ENCODE peak calls at places on chromosomes 6 and 20, in six cellular contexts. I is IMR-90, W is mesendoderm, F is H9, E is neuronal stem cell, V is H1. H is an unnamed sample.

GRCh38 chr6:43012364-43012763 is 1.4 kb downstream of the MEA1 start:
- DNase-seq in E (no peak), W (no peak), V (no peak), F (no peak), I (no peak), H (no peak)

GRCh38 chr20:41392871-41393704 is 26.5 kb upstream of the EMILIN3 start:
- DNase-seq in E (no peak), I (no peak), W (no peak), F (no peak), V (no peak), H (peak; percentile 95)

GRCh38 chr20:40979247-40979646 is 49.4 kb upstream of the TOP1 start:
- DNase-seq in W (no peak), I (no peak), E (no peak), V (peak; percentile 13), F (no peak), H (no peak)

GRCh38 chr20:23080521-23080920 is 5.6 kb downstream of the CD93 start:
- DNase-seq in V (no peak), I (no peak), E (no peak), F (no peak), W (no peak), H (no peak)

GRCh38 chr20:41469868-41470267 is 103.2 kb upstream of the EMILIN3 start:
- DNase-seq in F (no peak), I (no peak), E (no peak), W (no peak), V (no peak), H (no peak)

GRCh38 chr20:25318471-25319240 is 70.8 kb downstream of the PYGB start:
- DNase-seq in I (no peak), W (no peak), E (no peak), F (no peak), V (no peak), H (no peak)

GRCh38 chr20:57709823-57710799 is at the start of gene PMEPA1:
- DNase-seq in W (peak; percentile 98), V (peak; percentile 94), F (peak; percentile 96), E (peak; percentile 88), I (peak; percentile 95), H (peak; percentile 89)

GRCh38 chr20:62141397-62142251 is 1.6 kb downstream of the PSMA7 start:
- DNase-seq in V (no peak), F (no peak), W (peak; percentile 58), I (peak; percentile 38), E (no peak), H (no peak)

GRCh38 chr6:90494067-90494773 is 92.7 kb downstream of the MAP3K7 start:
- DNase-seq in E (peak; percentile 63), V (peak; percentile 63), I (no peak), W (peak; percentile 78), F (peak; percentile 71), H (no peak)

GRCh38 chr6:115704028-115704427 is 356.7 kb downstream of the FRK start:
- DNase-seq in V (no peak), W (no peak), F (no peak), E (no peak), I (no peak), H (no peak)

GRCh38 chr6:161922631-161923119 is 648.8 kb upstream of the AGPAT4 start:
- DNase-seq in W (peak; percentile 84), F (peak; percentile 65), I (peak; percentile 65), V (no peak), E (no peak), H (peak; percentile 81)

GRCh38 chr20:38805958-38806854 is 709 bp downstream of the PPP1R16B start:
- DNase-seq in F (no peak), E (no peak), V (peak; percentile 74), I (no peak), W (peak; percentile 45), H (no peak)

GRCh38 chr6:16316741-16317251 is 78.4 kb downstream of the GMPR start:
- DNase-seq in V (no peak), W (peak; percentile 86), E (no peak), F (peak; percentile 67), I (peak; percentile 89), H (peak; percentile 53)

GRCh38 chr6:113654396-113654795 is 202.7 kb upstream of the MARCKS start:
- DNase-seq in F (no peak), W (no peak), E (no peak), I (peak; percentile 30), V (no peak), H (peak; percentile 55)

GRCh38 chr20:22579711-22580697 is 4.4 kb downstream of the FOXA2 start:
- DNase-seq in V (peak; percentile 63), E (no peak), F (peak; percentile 67), I (no peak), W (peak; percentile 56), H (no peak)

GRCh38 chr6:8558953-8559352 is 123.6 kb upstream of the SLC35B3 start:
- DNase-seq in W (no peak), V (no peak), E (no peak), I (no peak), F (no peak), H (no peak)

GRCh38 chr6:53424300-53424699 is 75.5 kb upstream of the ELOVL5 start:
- DNase-seq in I (no peak), W (no peak), F (no peak), V (no peak), E (no peak), H (peak; percentile 97)

GRCh38 chr6:71665931-71666330 is 220.4 kb upstream of the RIMS1 start:
- DNase-seq in F (no peak), E (no peak), W (no peak), I (no peak), V (no peak), H (peak; percentile 38)

GRCh38 chr20:49766979-49767419 is 45.6 kb upstream of the SLC9A8 start:
- DNase-seq in F (no peak), W (peak; percentile 55), V (no peak), I (no peak), E (no peak), H (no peak)

GRCh38 chr20:41176711-41177552 is 39.6 kb downstream of the PLCG1 start:
- DNase-seq in E (no peak), I (no peak), F (peak; percentile 21), V (peak; percentile 38), W (no peak), H (no peak)

GRCh38 chr6:90107721-90108364 is 188.8 kb downstream of the BACH2 start:
- DNase-seq in E (no peak), I (no peak), F (no peak), V (no peak), W (no peak), H (no peak)

GRCh38 chr6:80608881-80609280 is 502.4 kb downstream of the BCKDHB start:
- DNase-seq in F (no peak), V (no peak), I (peak; percentile 49), E (no peak), W (peak; percentile 17), H (peak; percentile 6)

GRCh38 chr6:15304337-15305078 is 58.6 kb downstream of the JARID2 start:
- DNase-seq in I (no peak), E (no peak), W (no peak), F (no peak), V (peak; percentile 45), H (no peak)

GRCh38 chr6:131640100-131640499 is 3.0 kb downstream of the ENPP3 start:
- DNase-seq in W (no peak), E (no peak), V (no peak), F (no peak), I (no peak), H (no peak)

GRCh38 chr6:2190661-2191389 is 54.6 kb downstream of the GMDS start:
- DNase-seq in W (no peak), E (no peak), V (no peak), I (no peak), F (no peak), H (no peak)

GRCh38 chr6:68634503-68635411 is at the start of gene ADGRB3:
- DNase-seq in V (peak; percentile 74), E (peak; percentile 81), W (peak; percentile 84), I (peak; percentile 47), F (peak; percentile 77), H (peak; percentile 15)
- H3K9ac ChIP-seq in V (peak within 1 kb of the TSS; percentile 39), E (peak within 1 kb of the TSS; percentile 75), W (peak within 1 kb of the TSS; percentile 61), I (no peak within 1 kb of the TSS), F (peak within 1 kb of the TSS; percentile 78), H (no peak within 1 kb of the TSS)

DNA sequence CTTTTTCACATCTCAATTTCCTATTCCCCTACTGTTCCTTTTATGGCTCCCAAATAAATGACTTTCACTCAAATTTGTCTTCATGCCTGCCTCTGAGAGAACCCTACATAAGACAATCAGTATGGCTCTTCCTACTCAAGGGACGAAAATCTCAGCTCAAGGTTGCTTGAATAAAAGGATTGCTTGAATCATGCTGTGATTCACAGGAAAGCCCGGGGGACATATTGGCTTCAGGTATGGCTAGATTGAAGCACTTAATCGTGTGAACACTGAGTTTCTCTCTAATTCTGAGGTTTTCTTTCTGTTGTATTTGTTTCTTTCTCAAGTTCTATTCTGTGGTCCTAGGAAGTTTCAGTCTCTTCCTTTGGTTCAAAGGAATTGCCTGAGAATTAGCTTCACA is 140.3 kb upstream of the SULF2 start:
- DNase-seq in I (no peak), F (no peak), W (no peak), E (no peak), V (no peak), H (peak; percentile 9)
- H4K8ac ChIP-seq in I (no peak overlapping the region), F (no peak overlapping the region), W (no peak overlapping the region), E (no peak overlapping the region), V (no peak overlapping the region), H (no peak overlapping the region)

GRCh38 chr6:30707281-30707850 is 9.7 kb downstream of the MDC1 start:
- DNase-seq in F (no peak), I (no peak), W (peak; percentile 31), E (no peak), V (no peak), H (no peak)
- H3K9ac ChIP-seq in F (no peak overlapping the region), I (no peak overlapping the region), W (no peak overlapping the region), E (no peak overlapping the region), V (no peak overlapping the region), H (no peak overlapping the region)

DNA sequence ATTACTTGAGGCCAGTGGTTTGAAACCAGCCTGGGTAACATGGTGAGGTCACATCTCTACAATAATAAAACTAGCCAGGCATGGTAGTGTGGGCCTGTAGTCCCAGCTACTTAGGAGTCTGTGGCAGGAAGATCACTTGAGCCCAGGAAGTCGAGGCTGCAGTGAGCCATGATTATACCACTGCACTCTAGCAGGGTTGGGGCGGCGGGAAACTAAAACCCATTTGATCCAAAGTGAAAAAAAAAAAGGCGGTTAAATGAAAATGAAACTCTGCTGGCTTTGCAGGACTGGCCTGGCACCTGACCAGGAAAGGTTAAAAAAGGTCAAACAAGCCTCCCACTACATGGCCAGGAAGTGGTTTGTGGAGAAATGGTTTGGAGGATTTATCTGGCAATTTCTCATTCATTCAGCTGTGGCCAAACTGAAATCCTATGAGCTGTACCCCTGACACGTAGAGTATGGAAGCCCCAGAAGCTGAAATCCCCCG is 36.6 kb downstream of the MTRES1 start:
- DNase-seq in W (no peak), I (peak; percentile 82), E (no peak), F (no peak), V (no peak), H (no peak)
- H4K8ac ChIP-seq in W (no peak overlapping the region), I (no peak overlapping the region), E (no peak overlapping the region), F (no peak overlapping the region), V (no peak overlapping the region), H (no peak overlapping the region)

H was measured in trophoblast cell.